ENCODE peak calls at places on chromosomes 3 and 15, in six cellular contexts. K is GM13977; Q is activated CD8-positive, alpha-beta T cell treated with anti-CD3 and anti-CD28 coated beads for 36 hours; S is GM23338; N is GM12865; E is transverse colon. Y is an unnamed sample.

GRCh38 chr15:27833178-27833577 is 265.9 kb downstream of the OCA2 start:
- DNase-seq in K (no peak), N (no peak), Q (no peak), E (no peak), S (no peak), Y (no peak)

GRCh38 chr3:31533169-31533870 is 595 bp downstream of the STT3B start:
- DNase-seq in Q (peak; percentile 74), N (peak; percentile 67), E (peak; percentile 66), K (peak; percentile 39), S (peak; percentile 63), Y (peak; percentile 39)

GRCh38 chr15:70870066-70870465 is 16.1 kb upstream of the LARP6 start:
- DNase-seq in N (peak; percentile 67), S (no peak), Q (no peak), K (peak; percentile 50), E (no peak), Y (no peak)

GRCh38 chr15:39181348-39181747 is 399.5 kb upstream of the THBS1 start:
- DNase-seq in E (no peak), S (no peak), Q (no peak), N (no peak), K (no peak), Y (no peak)

GRCh38 chr3:1087066-1087555 is 5.7 kb upstream of the CNTN6 start:
- DNase-seq in N (no peak), S (peak; percentile 34), K (no peak), Q (no peak), E (no peak), Y (no peak)

GRCh38 chr3:39141211-39141995 is 12.0 kb downstream of the CSRNP1 start:
- DNase-seq in E (peak; percentile 91), Q (no peak), K (no peak), S (no peak), N (no peak), Y (no peak)

GRCh38 chr3:30531017-30531570 is 75.3 kb upstream of the TGFBR2 start:
- DNase-seq in Q (no peak), N (no peak), S (no peak), E (no peak), K (no peak), Y (no peak)

GRCh38 chr15:81400640-81401236 is 26.7 kb upstream of the TMC3 start:
- DNase-seq in Q (no peak), E (no peak), N (peak; percentile 64), K (peak; percentile 43), S (peak; percentile 78), Y (peak; percentile 52)

GRCh38 chr15:43998607-43999006 is 171.8 kb downstream of the WDR76 start:
- DNase-seq in K (no peak), E (peak; percentile 55), S (peak; percentile 24), Q (no peak), N (no peak), Y (no peak)

GRCh38 chr15:45653702-45654424 is 19.0 kb downstream of the SQOR start:
- DNase-seq in E (no peak), N (no peak), K (no peak), S (no peak), Q (no peak), Y (no peak)

GRCh38 chr15:76100361-76100760 is 40.6 kb downstream of the TMEM266 start:
- DNase-seq in E (no peak), K (no peak), S (no peak), Q (no peak), N (no peak), Y (no peak)

GRCh38 chr3:61645148-61645547 is 83.8 kb downstream of the PTPRG start:
- DNase-seq in N (no peak), S (no peak), E (no peak), Q (no peak), K (no peak), Y (no peak)

GRCh38 chr3:10702961-10703740 is 112.9 kb upstream of the SLC6A11 start:
- DNase-seq in E (no peak), N (no peak), Q (peak; percentile 32), K (no peak), S (peak; percentile 95), Y (no peak)

GRCh38 chr3:64054488-64054887 is 31.2 kb upstream of the PSMD6 start:
- DNase-seq in N (no peak), Q (no peak), E (no peak), S (no peak), K (no peak), Y (no peak)

GRCh38 chr15:99409097-99409473 is 156.7 kb upstream of the MEF2A start:
- DNase-seq in S (peak; percentile 68), N (peak; percentile 51), K (peak; percentile 63), Q (peak; percentile 51), E (peak; percentile 76), Y (peak; percentile 57)

GRCh38 chr3:49641292-49641691 is 32.9 kb upstream of the APEH start:
- DNase-seq in K (no peak), N (no peak), E (no peak), S (no peak), Q (no peak), Y (no peak)

GRCh38 chr3:160100610-160101009 is 112.0 kb downstream of the IL12A start:
- DNase-seq in K (no peak), E (no peak), N (no peak), Q (no peak), S (no peak), Y (no peak)

GRCh38 chr3:129502641-129503386 is 25.6 kb upstream of the RHO start:
- DNase-seq in N (no peak), K (no peak), E (no peak), S (no peak), Q (no peak), Y (no peak)

GRCh38 chr3:55617385-55617784 is 130.3 kb upstream of the WNT5A start:
- DNase-seq in K (no peak), Q (no peak), S (no peak), E (no peak), N (no peak), Y (no peak)

GRCh38 chr3:105722943-105723556 is 145.8 kb downstream of the CBLB start:
- DNase-seq in K (peak; percentile 36), Q (no peak), S (no peak), E (no peak), N (peak; percentile 57), Y (peak; percentile 52)

GRCh38 chr3:41907330-41908073 is 54.4 kb downstream of the ULK4 start:
- DNase-seq in S (no peak), N (peak; percentile 3), K (no peak), Q (no peak), E (no peak), Y (no peak)

GRCh38 chr15:74778599-74778970 is 3.3 kb upstream of the CSK start:
- DNase-seq in N (no peak), S (no peak), K (no peak), E (no peak), Q (no peak), Y (no peak)

GRCh38 chr15:74775894-74776293 is 6.0 kb upstream of the CSK start:
- DNase-seq in E (no peak), S (no peak), Q (no peak), K (no peak), N (no peak), Y (no peak)

GRCh38 chr15:74777769-74778598 is 3.9 kb upstream of the CSK start:
- DNase-seq in S (no peak), N (peak; percentile 43), Q (no peak), K (no peak), E (no peak), Y (no peak)

GRCh38 chr15:74775132-74775562 is 6.7 kb upstream of the CSK start:
- DNase-seq in K (no peak), S (no peak), Q (no peak), N (peak; percentile 44), E (no peak), Y (no peak)

DNA sequence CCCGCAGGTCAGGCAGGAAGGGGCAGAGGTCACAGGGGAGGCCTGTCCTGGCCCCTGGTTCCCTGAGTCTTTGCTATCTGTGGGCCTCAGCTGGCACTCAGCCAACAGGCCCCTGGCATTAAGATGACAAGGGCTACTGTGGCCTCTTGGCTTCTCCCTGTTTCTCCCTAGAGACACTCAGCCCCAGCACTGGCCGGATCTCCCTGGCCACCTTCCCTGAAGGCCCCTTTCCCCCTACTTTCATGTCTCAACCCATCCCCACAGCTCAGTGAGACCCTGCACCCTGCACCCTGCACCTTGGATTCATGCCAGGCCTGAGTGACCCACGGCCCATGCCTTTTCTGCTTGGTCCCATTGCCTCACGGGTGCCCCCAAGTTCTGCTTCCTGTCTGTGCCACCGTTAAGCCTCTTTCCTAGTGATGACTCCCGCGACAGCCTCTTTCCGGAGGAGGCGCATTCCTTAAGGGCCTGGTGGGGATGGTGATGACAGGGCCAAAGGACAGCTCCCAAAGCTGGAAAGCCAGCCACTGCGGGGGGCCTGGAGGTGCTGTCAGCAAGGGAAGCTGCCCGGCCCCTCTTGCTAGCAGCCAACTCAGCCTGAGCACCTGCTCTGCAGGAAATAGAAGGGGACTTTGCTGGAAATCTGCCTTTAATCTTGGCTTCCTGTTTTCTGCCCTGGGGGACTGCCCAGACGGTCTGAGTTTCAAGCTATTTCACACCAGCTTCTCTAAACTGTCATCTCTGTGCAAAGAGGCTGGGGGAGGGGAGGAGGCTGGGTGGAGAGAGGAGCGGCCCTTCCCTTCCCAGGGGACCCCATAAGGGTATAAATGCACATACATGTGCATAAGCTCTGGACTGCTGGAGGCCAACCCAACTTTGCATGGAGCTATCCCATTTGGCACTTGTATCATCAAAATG is 4.8 kb upstream of the CSK start:
- DNase-seq in K (peak; percentile 86), N (peak; percentile 93), E (peak; percentile 42), Q (peak; percentile 79), S (peak; percentile 69), Y (peak; percentile 86)
- TF ChIP-seq CTCF in K (no peak), N (no peak), E (no peak), Q (no peak), S (no peak), Y (no peak)

GRCh38 chr3:162702768-162703385 is 1206.3 kb downstream of the OTOL1 start:
- DNase-seq in E (no peak), K (no peak), Q (no peak), S (no peak), N (no peak), Y (no peak)
- TF ChIP-seq CTCF in E (no peak), K (no peak), Q (no peak), S (no peak), N (no peak), Y (no peak)

DNA sequence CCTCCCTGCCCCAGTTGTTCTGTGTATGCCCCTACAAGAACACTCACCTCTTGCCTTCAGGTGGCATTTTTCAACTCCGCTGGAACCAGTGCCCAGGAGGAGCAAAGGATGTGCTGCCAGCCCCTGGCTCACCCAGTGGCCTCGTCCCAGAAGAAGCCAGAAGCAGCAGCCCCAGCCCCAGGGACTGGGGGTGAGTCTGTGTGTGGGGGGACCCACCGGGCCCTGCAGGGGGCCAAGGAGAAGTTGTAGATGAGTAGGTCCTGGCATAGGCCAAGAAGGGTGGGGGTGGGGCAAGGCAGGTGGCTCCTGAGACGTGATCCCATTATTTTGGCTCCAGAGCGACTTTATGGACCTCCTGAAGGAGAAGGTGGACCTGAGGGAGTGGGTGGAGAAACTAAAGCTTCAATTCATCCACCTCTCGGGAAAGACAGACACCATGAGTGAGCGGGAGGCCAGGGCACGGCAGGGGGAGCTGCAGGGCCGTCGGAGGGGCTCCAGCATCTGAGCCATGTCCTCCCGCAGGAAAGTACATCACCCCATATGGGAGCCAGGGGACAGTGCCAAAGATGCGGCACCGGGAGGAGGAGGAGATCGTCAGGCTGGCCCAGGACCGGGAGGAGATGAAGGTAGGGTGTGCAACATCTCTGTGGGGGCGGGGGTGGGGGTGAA is 29.3 kb downstream of the NGRN start:
- DNase-seq in E (no peak), K (no peak), N (no peak), S (peak; percentile 24), Q (no peak), Y (no peak)
- TF ChIP-seq CTCF in E (no peak), K (no peak), N (no peak), S (no peak), Q (no peak), Y (no peak)

DNA sequence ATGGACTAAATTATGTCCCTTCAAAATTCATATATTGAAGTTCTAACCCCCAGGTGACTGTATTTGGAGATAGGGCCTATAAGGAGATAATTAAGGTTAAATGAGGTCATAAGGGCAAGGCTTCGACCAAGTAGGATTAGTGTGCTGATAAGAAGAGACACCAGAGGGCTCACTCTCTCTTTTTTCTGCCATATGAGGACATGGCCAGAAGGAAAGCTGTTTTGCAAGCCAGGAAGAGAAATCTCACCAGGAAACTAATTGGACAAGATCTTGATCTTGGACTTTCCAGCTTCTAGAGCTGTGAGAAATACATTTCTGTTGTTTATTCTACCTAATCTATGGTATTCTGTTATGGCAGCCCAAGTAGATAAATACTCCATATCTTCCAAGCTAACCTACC is 503.6 kb upstream of the NAALADL2 start:
- DNase-seq in S (peak; percentile 80), E (no peak), N (peak; percentile 16), Q (no peak), K (no peak), Y (no peak)
- TF ChIP-seq CTCF in S (peak; percentile 73), E (peak; percentile 20), N (peak; percentile 9), Q (no peak), K (peak; percentile 18), Y (no peak)